ENCODE peak calls at places on chromosome 17, in seven cellular contexts. One of them, this sample, is unnamed.
A peak's percentile ranks its signal among the peaks of the same experiment; 100 is the strongest.

GRCh38 chr17:2363318-2363717 is 26.0 kb downstream of the SGSM2 start:
- DNase-seq in NCI-H526 treated with DMSO at 0.1 percent for 48 hours: no peak
- DNase-seq in Ammon's horn: no peak
- DNase-seq in EL: no peak
- DNase-seq in RCC 7860: no peak
- DNase-seq in progenitor cell of endocrine pancreas: no peak
- DNase-seq in stimulated activated CD8-positive, alpha-beta memory T cell treated with anti-CD3 and anti-CD28 coated beads, Interleukin-7, amount 100 ng/mL, for 1 hour: no peak
- DNase-seq in this sample: peak; percentile 12

GRCh38 chr17:75547091-75547490 is 21.6 kb downstream of the LLGL2 start:
- DNase-seq in NCI-H526 treated with DMSO at 0.1 percent for 48 hours: no peak
- DNase-seq in stimulated activated CD8-positive, alpha-beta memory T cell treated with anti-CD3 and anti-CD28 coated beads, Interleukin-7, amount 100 ng/mL, for 1 hour: no peak
- DNase-seq in EL: no peak
- DNase-seq in RCC 7860: no peak
- DNase-seq in progenitor cell of endocrine pancreas: no peak
- DNase-seq in Ammon's horn: no peak
- DNase-seq in this sample: no peak

GRCh38 chr17:81926451-81927144 is 937 bp downstream of the MAFG start:
- DNase-seq in NCI-H526 treated with DMSO at 0.1 percent for 48 hours: no peak
- DNase-seq in Ammon's horn: peak; percentile 69
- DNase-seq in EL: peak; percentile 91
- DNase-seq in stimulated activated CD8-positive, alpha-beta memory T cell treated with anti-CD3 and anti-CD28 coated beads, Interleukin-7, amount 100 ng/mL, for 1 hour: no peak
- DNase-seq in RCC 7860: peak; percentile 85
- DNase-seq in progenitor cell of endocrine pancreas: peak; percentile 55
- DNase-seq in this sample: peak; percentile 67

GRCh38 chr17:79188048-79188447 is 113.4 kb downstream of the ENGASE start:
- DNase-seq in RCC 7860: peak; percentile 8
- DNase-seq in EL: no peak
- DNase-seq in Ammon's horn: peak; percentile 17
- DNase-seq in NCI-H526 treated with DMSO at 0.1 percent for 48 hours: no peak
- DNase-seq in stimulated activated CD8-positive, alpha-beta memory T cell treated with anti-CD3 and anti-CD28 coated beads, Interleukin-7, amount 100 ng/mL, for 1 hour: no peak
- DNase-seq in progenitor cell of endocrine pancreas: peak; percentile 37
- DNase-seq in this sample: peak; percentile 85

GRCh38 chr17:29931253-29931932 is 1.4 kb upstream of the SSH2 start:
- DNase-seq in progenitor cell of endocrine pancreas: peak; percentile 29
- DNase-seq in Ammon's horn: peak; percentile 95
- DNase-seq in stimulated activated CD8-positive, alpha-beta memory T cell treated with anti-CD3 and anti-CD28 coated beads, Interleukin-7, amount 100 ng/mL, for 1 hour: peak; percentile 37
- DNase-seq in RCC 7860: peak; percentile 78
- DNase-seq in EL: peak; percentile 83
- DNase-seq in NCI-H526 treated with DMSO at 0.1 percent for 48 hours: peak; percentile 99
- DNase-seq in this sample: peak; percentile 64

GRCh38 chr17:48679385-48680096 is 42.8 kb downstream of the PRAC1 start:
- DNase-seq in RCC 7860: no peak
- DNase-seq in EL: peak; percentile 13
- DNase-seq in Ammon's horn: no peak
- DNase-seq in stimulated activated CD8-positive, alpha-beta memory T cell treated with anti-CD3 and anti-CD28 coated beads, Interleukin-7, amount 100 ng/mL, for 1 hour: no peak
- DNase-seq in progenitor cell of endocrine pancreas: no peak
- DNase-seq in NCI-H526 treated with DMSO at 0.1 percent for 48 hours: no peak
- DNase-seq in this sample: no peak

GRCh38 chr17:77647531-77647930 is 311.0 kb upstream of the TNRC6C start:
- DNase-seq in EL: no peak
- DNase-seq in NCI-H526 treated with DMSO at 0.1 percent for 48 hours: no peak
- DNase-seq in stimulated activated CD8-positive, alpha-beta memory T cell treated with anti-CD3 and anti-CD28 coated beads, Interleukin-7, amount 100 ng/mL, for 1 hour: no peak
- DNase-seq in Ammon's horn: no peak
- DNase-seq in RCC 7860: no peak
- DNase-seq in progenitor cell of endocrine pancreas: no peak
- DNase-seq in this sample: no peak

GRCh38 chr17:62790554-62790953 is 17.6 kb downstream of the MARCHF10 start:
- DNase-seq in RCC 7860: peak; percentile 69
- DNase-seq in NCI-H526 treated with DMSO at 0.1 percent for 48 hours: no peak
- DNase-seq in stimulated activated CD8-positive, alpha-beta memory T cell treated with anti-CD3 and anti-CD28 coated beads, Interleukin-7, amount 100 ng/mL, for 1 hour: no peak
- DNase-seq in EL: peak; percentile 90
- DNase-seq in progenitor cell of endocrine pancreas: no peak
- DNase-seq in Ammon's horn: no peak
- DNase-seq in this sample: no peak

GRCh38 chr17:60102632-60103047 is 23.9 kb upstream of the HEATR6 start:
- DNase-seq in EL: peak; percentile 84
- DNase-seq in RCC 7860: no peak
- DNase-seq in Ammon's horn: peak; percentile 51
- DNase-seq in NCI-H526 treated with DMSO at 0.1 percent for 48 hours: no peak
- DNase-seq in progenitor cell of endocrine pancreas: no peak
- DNase-seq in stimulated activated CD8-positive, alpha-beta memory T cell treated with anti-CD3 and anti-CD28 coated beads, Interleukin-7, amount 100 ng/mL, for 1 hour: no peak
- DNase-seq in this sample: no peak

GRCh38 chr17:66040402-66040801 is 151.5 kb downstream of the CEP112 start:
- DNase-seq in Ammon's horn: no peak
- DNase-seq in RCC 7860: no peak
- DNase-seq in stimulated activated CD8-positive, alpha-beta memory T cell treated with anti-CD3 and anti-CD28 coated beads, Interleukin-7, amount 100 ng/mL, for 1 hour: no peak
- DNase-seq in progenitor cell of endocrine pancreas: no peak
- DNase-seq in NCI-H526 treated with DMSO at 0.1 percent for 48 hours: no peak
- DNase-seq in EL: no peak
- DNase-seq in this sample: no peak

GRCh38 chr17:42266918-42267766 is 9.0 kb downstream of the STAT5B start:
- DNase-seq in RCC 7860: no peak
- DNase-seq in Ammon's horn: no peak
- DNase-seq in NCI-H526 treated with DMSO at 0.1 percent for 48 hours: no peak
- DNase-seq in progenitor cell of endocrine pancreas: no peak
- DNase-seq in stimulated activated CD8-positive, alpha-beta memory T cell treated with anti-CD3 and anti-CD28 coated beads, Interleukin-7, amount 100 ng/mL, for 1 hour: no peak
- DNase-seq in EL: peak; percentile 89
- DNase-seq in this sample: no peak

GRCh38 chr17:10380631-10381408 is 8.0 kb upstream of the MYH13 start:
- DNase-seq in Ammon's horn: no peak
- DNase-seq in stimulated activated CD8-positive, alpha-beta memory T cell treated with anti-CD3 and anti-CD28 coated beads, Interleukin-7, amount 100 ng/mL, for 1 hour: no peak
- DNase-seq in RCC 7860: no peak
- DNase-seq in EL: no peak
- DNase-seq in progenitor cell of endocrine pancreas: no peak
- DNase-seq in NCI-H526 treated with DMSO at 0.1 percent for 48 hours: no peak
- DNase-seq in this sample: no peak

GRCh38 chr17:16442594-16443389 is 27.4 kb downstream of the TRPV2 start:
- DNase-seq in stimulated activated CD8-positive, alpha-beta memory T cell treated with anti-CD3 and anti-CD28 coated beads, Interleukin-7, amount 100 ng/mL, for 1 hour: no peak
- DNase-seq in NCI-H526 treated with DMSO at 0.1 percent for 48 hours: no peak
- DNase-seq in Ammon's horn: no peak
- DNase-seq in EL: peak; percentile 48
- DNase-seq in progenitor cell of endocrine pancreas: no peak
- DNase-seq in RCC 7860: peak; percentile 14
- DNase-seq in this sample: no peak

GRCh38 chr17:9544221-9544620 is 31.4 kb downstream of the STX8 start:
- DNase-seq in stimulated activated CD8-positive, alpha-beta memory T cell treated with anti-CD3 and anti-CD28 coated beads, Interleukin-7, amount 100 ng/mL, for 1 hour: no peak
- DNase-seq in Ammon's horn: no peak
- DNase-seq in EL: no peak
- DNase-seq in NCI-H526 treated with DMSO at 0.1 percent for 48 hours: no peak
- DNase-seq in progenitor cell of endocrine pancreas: no peak
- DNase-seq in RCC 7860: no peak
- DNase-seq in this sample: no peak

GRCh38 chr17:44256671-44257070 is 11.3 kb downstream of the SLC4A1 start:
- DNase-seq in EL: no peak
- DNase-seq in Ammon's horn: no peak
- DNase-seq in NCI-H526 treated with DMSO at 0.1 percent for 48 hours: no peak
- DNase-seq in RCC 7860: no peak
- DNase-seq in stimulated activated CD8-positive, alpha-beta memory T cell treated with anti-CD3 and anti-CD28 coated beads, Interleukin-7, amount 100 ng/mL, for 1 hour: no peak
- DNase-seq in progenitor cell of endocrine pancreas: no peak
- DNase-seq in this sample: no peak

This sample was measured in glutamatergic neuron.